ENCODE peak calls at places on chromosomes 16 and 17, in eight cellular contexts. U, B, W, Z, R, S, G and E are unnamed samples. For H3K27me3, the result is how much of the 10 kb centered on the place peaks cover.

GRCh38 chr16:22141746-22142145 is 20.6 kb upstream of the SDR42E2 start:
- DNase-seq in R (peak), Z (no peak), W (peak), G (peak), U (no peak), B (no peak), S (peak), E (no peak)

GRCh38 chr16:27849621-27850020 is 213.9 kb downstream of the GSG1L start:
- DNase-seq in U (peak), Z (no peak), S (no peak), G (no peak), B (no peak), R (no peak), W (no peak), E (peak)

GRCh38 chr17:70047619-70048018 is 27.4 kb upstream of the KCNJ16 start:
- DNase-seq in G (no peak), Z (no peak), R (no peak), S (no peak), W (peak), U (no peak), B (peak), E (no peak)

GRCh38 chr17:72677108-72677507 is 415.4 kb downstream of the SLC39A11 start:
- DNase-seq in R (no peak), S (no peak), G (no peak), Z (no peak), W (no peak), B (no peak), U (no peak), E (no peak)

GRCh38 chr17:4548721-4549531 is 6.3 kb downstream of the MYBBP1A start:
- DNase-seq in W (no peak), R (no peak), Z (no peak), G (no peak), S (no peak), U (no peak), B (peak), E (no peak)

GRCh38 chr17:50154604-50155003 is 4.1 kb upstream of the PPP1R9B start:
- DNase-seq in S (no peak), W (no peak), G (no peak), B (no peak), R (no peak), U (no peak), Z (no peak), E (no peak)

GRCh38 chr17:49297141-49297540 is 64.9 kb downstream of the ZNF652 start:
- DNase-seq in R (no peak), G (no peak), Z (no peak), B (no peak), S (no peak), U (no peak), W (no peak), E (no peak)

GRCh38 chr17:50289268-50289667 is 15.0 kb downstream of the TMEM92 start:
- DNase-seq in R (no peak), G (no peak), Z (no peak), W (no peak), B (peak), S (no peak), U (no peak), E (no peak)

GRCh38 chr17:37338847-37339246 is 36.9 kb upstream of the C17orf78 start:
- DNase-seq in G (no peak), B (no peak), U (no peak), S (no peak), Z (no peak), W (no peak), R (no peak), E (no peak)

GRCh38 chr17:48541036-48541573 is 3.8 kb downstream of the HOXB2 start:
- DNase-seq in W (no peak), R (no peak), B (no peak), Z (no peak), S (no peak), G (no peak), U (no peak), E (no peak)

GRCh38 chr17:37648555-37648954 is 5.3 kb upstream of the DDX52 start:
- DNase-seq in B (peak), G (no peak), R (no peak), U (no peak), S (no peak), W (peak), Z (no peak), E (no peak)

GRCh38 chr16:81526935-81527334 is 82.3 kb downstream of the CMIP start:
- DNase-seq in W (no peak), U (no peak), R (peak), S (no peak), G (no peak), Z (no peak), B (peak), E (no peak)

GRCh38 chr16:7332611-7333010 is at the start of gene RBFOX1:
- DNase-seq in R (no peak), B (no peak), W (no peak), G (no peak), U (no peak), S (no peak), Z (no peak), E (no peak)

GRCh38 chr17:43713494-43714162 is 45.0 kb downstream of the SOST start:
- DNase-seq in Z (peak), R (peak), W (peak), U (no peak), S (peak), G (peak), B (peak), E (no peak)

GRCh38 chr17:46736100-46736499 is 82.4 kb downstream of the WNT3 start:
- DNase-seq in R (no peak), Z (no peak), S (no peak), U (no peak), G (no peak), W (no peak), B (no peak), E (no peak)

GRCh38 chr17:47423406-47424295 is 99.9 kb downstream of the EFCAB13 start:
- DNase-seq in U (no peak), W (peak), R (peak), G (peak), S (peak), Z (peak), B (peak), E (no peak)

GRCh38 chr17:56324676-56325075 is 171.4 kb downstream of the ANKFN1 start:
- DNase-seq in U (no peak), W (no peak), R (no peak), Z (no peak), G (no peak), B (no peak), S (no peak), E (no peak)

GRCh38 chr17:40313660-40314556 is 4.9 kb downstream of the RARA start:
- DNase-seq in B (peak), Z (no peak), G (no peak), R (peak), U (no peak), S (no peak), W (peak), E (peak)

GRCh38 chr17:37176683-37177082 is 199.1 kb upstream of the C17orf78 start:
- DNase-seq in Z (no peak), W (peak), B (peak), R (peak), U (no peak), S (no peak), G (no peak), E (no peak)

GRCh38 chr16:1530883-1531637 is 2.4 kb upstream of the TMEM204 start:
- DNase-seq in U (peak), R (no peak), G (peak), W (no peak), S (no peak), Z (no peak), B (no peak), E (peak)

GRCh38 chr16:1167276-1168107 is 14.6 kb downstream of the CACNA1H start:
- DNase-seq in Z (peak), G (peak), S (peak), B (peak), W (no peak), R (no peak), U (no peak), E (no peak)

GRCh38 chr17:35117984-35118383 is 1.7 kb downstream of the RAD51D start:
- DNase-seq in R (no peak), U (no peak), B (no peak), G (peak), Z (no peak), W (peak), S (no peak), E (no peak)

GRCh38 chr16:15650698-15651161 is 685 bp downstream of the NDE1 start:
- DNase-seq in U (peak), Z (peak), S (peak), G (no peak), W (peak), B (peak), R (peak), E (no peak)

GRCh38 chr17:76252040-76252954 is 12.0 kb upstream of the RNF157 start:
- DNase-seq in W (peak), U (peak), R (peak), S (no peak), Z (no peak), B (peak), G (no peak), E (peak)

GRCh38 chr17:74369665-74370490 is 2.6 kb downstream of the GPR142 start:
- DNase-seq in W (no peak), Z (no peak), R (no peak), B (no peak), U (no peak), S (no peak), G (no peak), E (no peak)

GRCh38 chr16:11361751-11362742 is 16.8 kb downstream of the RMI2 start:
- DNase-seq in B (no peak), G (no peak), Z (no peak), W (peak), U (no peak), R (peak), S (no peak), E (no peak)

GRCh38 chr16:11361043-11361442 is 15.8 kb downstream of the RMI2 start:
- DNase-seq in W (no peak), S (no peak), Z (no peak), B (no peak), R (no peak), U (no peak), G (no peak), E (no peak)

GRCh38 chr16:11358531-11358930 is 13.3 kb downstream of the RMI2 start:
- DNase-seq in R (no peak), W (no peak), U (no peak), S (no peak), G (no peak), Z (no peak), B (no peak), E (no peak)

GRCh38 chr16:11359370-11359769 is 14.1 kb downstream of the RMI2 start:
- DNase-seq in G (no peak), B (peak), Z (peak), W (peak), U (no peak), S (no peak), R (no peak), E (peak)

DNA sequence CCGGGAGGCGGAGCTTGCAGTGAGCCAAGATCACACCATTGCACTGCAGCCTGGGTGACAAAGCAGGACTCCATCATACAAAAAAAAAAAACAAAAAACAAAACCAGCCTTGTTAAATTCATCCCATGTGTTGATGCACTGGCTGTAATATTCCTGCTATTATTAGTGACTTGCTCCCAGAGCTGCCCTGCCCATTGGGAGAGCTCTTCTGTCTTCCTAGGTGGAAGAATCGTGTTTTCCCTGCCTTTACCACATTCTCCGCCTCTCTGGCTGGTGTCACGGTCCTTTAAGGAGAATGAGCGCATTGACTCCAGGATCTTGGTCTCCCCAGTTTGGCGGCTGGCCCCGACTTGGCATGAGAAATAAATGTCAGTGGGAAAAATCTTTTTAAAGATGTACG is 15.3 kb downstream of the RMI2 start:
- DNase-seq in U (no peak), Z (no peak), W (no peak), R (no peak), G (no peak), S (no peak), B (no peak), E (no peak)
- H3K27me3 ChIP-seq in U (under half), Z (under half), W (under half), R (under half), G (under half), S (under half), B (under half), E (under half)

DNA sequence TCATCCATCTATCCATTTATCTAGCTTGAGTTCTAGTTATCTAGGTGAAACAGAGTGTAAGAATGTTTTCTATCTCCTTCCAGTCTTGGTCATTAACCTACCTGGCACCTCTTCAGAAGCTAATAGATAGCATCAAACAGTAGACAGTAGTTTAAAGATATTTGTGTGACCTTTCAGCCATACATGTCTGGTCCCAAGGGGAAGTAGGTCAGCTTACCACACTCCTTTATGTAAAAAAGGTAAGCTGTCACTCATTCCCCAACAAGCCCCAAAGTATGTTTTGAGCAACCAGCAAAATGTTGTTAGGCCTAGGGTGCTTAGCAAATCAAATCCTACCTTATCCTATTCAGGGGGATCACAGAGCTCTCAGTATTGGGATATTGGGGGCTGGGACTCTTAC is 3.5 kb downstream of the KRT33B start:
- DNase-seq in U (no peak), G (no peak), B (no peak), R (no peak), Z (no peak), W (no peak), S (no peak), E (no peak)
- H3K27me3 ChIP-seq in U (under half), G (under half), B (under half), R (under half), Z (under half), W (under half), S (under half), E (under half)

GRCh38 chr17:58401287-58401686 is 16.0 kb downstream of the RNF43 start:
- DNase-seq in G (no peak), S (no peak), W (peak), U (no peak), R (no peak), Z (no peak), B (no peak), E (no peak)

GRCh38 chr17:58399974-58400373 is 17.4 kb downstream of the RNF43 start:
- DNase-seq in B (no peak), S (no peak), Z (no peak), W (peak), G (no peak), R (no peak), U (no peak), E (no peak)

GRCh38 chr17:58402679-58403078 is 14.7 kb downstream of the RNF43 start:
- DNase-seq in B (peak), G (no peak), W (peak), S (peak), U (no peak), Z (no peak), R (no peak), E (no peak)

GRCh38 chr17:58402047-58402446 is 15.3 kb downstream of the RNF43 start:
- DNase-seq in S (no peak), Z (no peak), B (peak), R (no peak), G (no peak), U (no peak), W (peak), E (no peak)

GRCh38 chr17:58400826-58401225 is 16.5 kb downstream of the RNF43 start:
- DNase-seq in U (no peak), S (no peak), W (no peak), G (no peak), Z (no peak), R (no peak), B (no peak), E (no peak)
- H3K27me3 ChIP-seq in U (under half), S (under half), W (under half), G (half or more), Z (under half), R (under half), B (under half), E (under half)

DNA sequence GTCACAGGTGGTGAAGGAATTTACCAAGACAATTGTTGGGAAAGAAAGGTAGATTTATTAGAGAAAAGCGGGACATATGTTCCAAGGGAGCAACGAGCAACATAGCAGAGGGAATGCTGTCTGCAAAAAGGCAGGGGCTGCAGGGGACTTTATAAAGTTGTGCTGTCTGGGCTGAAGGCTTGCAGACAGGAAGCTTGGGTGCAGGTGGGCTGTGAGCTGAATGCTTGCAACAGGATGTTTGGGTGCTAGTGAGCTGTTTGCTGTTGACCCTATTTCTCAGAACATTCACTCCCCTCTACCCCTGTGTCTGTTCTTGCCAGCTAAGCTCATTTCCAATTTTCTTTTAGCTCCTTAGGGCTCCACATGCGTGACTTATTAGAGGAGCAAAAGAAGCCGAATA is 21.5 kb upstream of the NUP93 start:
- DNase-seq in W (no peak), Z (no peak), U (no peak), R (no peak), B (no peak), S (no peak), G (no peak), E (no peak)
- H3K27me3 ChIP-seq in W (under half), Z (under half), U (under half), R (under half), B (under half), S (under half), G (under half), E (under half)